ENCODE peak calls at places on chromosomes 12 and 14, in four cellular contexts. One of them, this sample, is unnamed.

GRCh38 chr12:18139254-18139653 is 49.3 kb upstream of the RERGL start:
- DNase-seq in ascending aorta: no peak
- DNase-seq in heart right ventricle: no peak
- DNase-seq in adrenal gland: no peak
- DNase-seq in this sample: no peak

GRCh38 chr14:85444685-85445084 is 85.3 kb upstream of the FLRT2 start:
- DNase-seq in ascending aorta: no peak
- DNase-seq in adrenal gland: peak; percentile 3
- DNase-seq in heart right ventricle: peak; percentile 19
- DNase-seq in this sample: no peak

GRCh38 chr12:85765443-85765842 is 70.8 kb downstream of the RASSF9 start:
- DNase-seq in ascending aorta: no peak
- DNase-seq in adrenal gland: peak; percentile 51
- DNase-seq in heart right ventricle: no peak
- DNase-seq in this sample: no peak

GRCh38 chr12:62640910-62641448 is 174.4 kb downstream of the MON2 start:
- DNase-seq in heart right ventricle: no peak
- DNase-seq in adrenal gland: no peak
- DNase-seq in ascending aorta: no peak
- DNase-seq in this sample: no peak

GRCh38 chr14:52649511-52649910 is 45.8 kb downstream of the ERO1A start:
- DNase-seq in heart right ventricle: no peak
- DNase-seq in ascending aorta: no peak
- DNase-seq in adrenal gland: no peak
- DNase-seq in this sample: no peak

GRCh38 chr12:74914378-74914777 is 295.3 kb downstream of the KCNC2 start:
- DNase-seq in adrenal gland: no peak
- DNase-seq in heart right ventricle: no peak
- DNase-seq in ascending aorta: no peak
- DNase-seq in this sample: no peak

GRCh38 chr12:6868211-6869048 is 1.1 kb downstream of the TPI1 start:
- DNase-seq in heart right ventricle: no peak
- DNase-seq in adrenal gland: no peak
- DNase-seq in ascending aorta: no peak
- DNase-seq in this sample: no peak

GRCh38 chr12:5200276-5201087 is 156.8 kb downstream of the KCNA5 start:
- DNase-seq in heart right ventricle: peak; percentile 33
- DNase-seq in ascending aorta: no peak
- DNase-seq in adrenal gland: peak; percentile 49
- DNase-seq in this sample: no peak

GRCh38 chr12:104358353-104359003 is 54.9 kb downstream of the EID3 start:
- DNase-seq in ascending aorta: no peak
- DNase-seq in heart right ventricle: peak; percentile 51
- DNase-seq in adrenal gland: peak; percentile 74
- DNase-seq in this sample: peak; percentile 36

GRCh38 chr12:125110641-125111360 is 45.6 kb downstream of the AACS start:
- DNase-seq in heart right ventricle: no peak
- DNase-seq in ascending aorta: no peak
- DNase-seq in adrenal gland: no peak
- DNase-seq in this sample: no peak

GRCh38 chr12:18919826-18920511 is 182.1 kb downstream of the CAPZA3 start:
- DNase-seq in adrenal gland: no peak
- DNase-seq in heart right ventricle: no peak
- DNase-seq in ascending aorta: no peak
- DNase-seq in this sample: no peak

GRCh38 chr14:61934385-61934784 is 172.2 kb downstream of the SNAPC1 start:
- DNase-seq in ascending aorta: no peak
- DNase-seq in adrenal gland: no peak
- DNase-seq in heart right ventricle: no peak
- DNase-seq in this sample: no peak

GRCh38 chr14:93042968-93043940 is 72.5 kb downstream of the ITPK1 start:
- DNase-seq in heart right ventricle: peak; percentile 72
- DNase-seq in ascending aorta: no peak
- DNase-seq in adrenal gland: peak; percentile 96
- DNase-seq in this sample: no peak

GRCh38 chr12:50234347-50234746 is 49.0 kb downstream of the LIMA1 start:
- DNase-seq in ascending aorta: no peak
- DNase-seq in heart right ventricle: no peak
- DNase-seq in adrenal gland: peak; percentile 64
- DNase-seq in this sample: no peak

GRCh38 chr12:42706331-42706730 is 116.8 kb upstream of the PRICKLE1 start:
- DNase-seq in ascending aorta: no peak
- DNase-seq in heart right ventricle: no peak
- DNase-seq in adrenal gland: no peak
- DNase-seq in this sample: no peak

GRCh38 chr12:38332814-38333213 is 16.2 kb downstream of the ALG10B start:
- DNase-seq in adrenal gland: no peak
- DNase-seq in heart right ventricle: no peak
- DNase-seq in ascending aorta: no peak
- DNase-seq in this sample: no peak

GRCh38 chr14:61145258-61145902 is 135.8 kb downstream of the TMEM30B start:
- DNase-seq in ascending aorta: no peak
- DNase-seq in heart right ventricle: peak; percentile 17
- DNase-seq in adrenal gland: no peak
- DNase-seq in this sample: no peak

GRCh38 chr12:62683724-62684501 is 217.3 kb downstream of the MON2 start:
- DNase-seq in ascending aorta: no peak
- DNase-seq in heart right ventricle: peak; percentile 66
- DNase-seq in adrenal gland: no peak
- DNase-seq in this sample: peak; percentile 50

GRCh38 chr12:55972045-55972843 is 1.6 kb upstream of the RAB5B start:
- DNase-seq in adrenal gland: peak; percentile 37
- DNase-seq in ascending aorta: no peak
- DNase-seq in heart right ventricle: no peak
- DNase-seq in this sample: no peak

GRCh38 chr14:65131176-65131765 is 29.0 kb upstream of the MAX start:
- DNase-seq in adrenal gland: no peak
- DNase-seq in heart right ventricle: no peak
- DNase-seq in ascending aorta: no peak
- DNase-seq in this sample: no peak

GRCh38 chr14:63406341-63406740 is 87.6 kb upstream of the GPHB5 start:
- DNase-seq in ascending aorta: no peak
- DNase-seq in adrenal gland: no peak
- DNase-seq in heart right ventricle: no peak
- DNase-seq in this sample: no peak

GRCh38 chr12:3928538-3929220 is 55.5 kb upstream of the PARP11 start:
- DNase-seq in ascending aorta: no peak
- DNase-seq in adrenal gland: no peak
- DNase-seq in heart right ventricle: no peak
- DNase-seq in this sample: no peak

GRCh38 chr12:88633312-88633711 is 53.0 kb upstream of the KITLG start:
- DNase-seq in adrenal gland: no peak
- DNase-seq in heart right ventricle: no peak
- DNase-seq in ascending aorta: no peak
- DNase-seq in this sample: no peak

GRCh38 chr14:80475074-80475473 is 263.8 kb upstream of the DIO2 start:
- DNase-seq in ascending aorta: no peak
- DNase-seq in heart right ventricle: no peak
- DNase-seq in adrenal gland: no peak
- DNase-seq in this sample: no peak

GRCh38 chr12:96766232-96766631 is 140.8 kb upstream of the NEDD1 start:
- DNase-seq in adrenal gland: no peak
- DNase-seq in heart right ventricle: no peak
- DNase-seq in ascending aorta: no peak
- DNase-seq in this sample: no peak

GRCh38 chr12:76410371-76410770 is 62.2 kb upstream of the BBS10 start:
- DNase-seq in ascending aorta: no peak
- DNase-seq in adrenal gland: no peak
- DNase-seq in heart right ventricle: no peak
- DNase-seq in this sample: no peak
- H3K27me3 ChIP-seq in ascending aorta: no peaks in the 10 kb centered on the region
- H3K27me3 ChIP-seq in adrenal gland: no peaks in the 10 kb centered on the region
- H3K27me3 ChIP-seq in heart right ventricle: no peaks in the 10 kb centered on the region
- H3K27me3 ChIP-seq in this sample: no peaks in the 10 kb centered on the region

DNA sequence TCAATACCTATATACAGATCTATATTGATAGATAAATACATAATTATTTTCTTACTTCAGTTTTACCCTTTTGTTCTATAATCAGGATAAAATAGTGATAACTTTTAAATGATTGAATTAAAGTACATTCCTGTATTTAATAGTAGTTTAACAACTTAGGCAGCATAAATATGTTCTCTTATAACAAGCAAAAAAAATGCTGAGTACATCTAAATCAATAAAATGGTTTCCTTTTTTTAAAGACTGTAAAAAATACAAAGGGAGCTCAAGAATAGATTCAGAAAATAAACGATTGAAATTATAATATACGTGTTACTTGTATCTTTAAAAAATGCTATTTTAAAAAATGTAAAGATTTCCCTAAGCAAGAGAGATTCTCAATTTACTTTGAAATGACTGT is 393.7 kb upstream of the TMEM132C start:
- DNase-seq in adrenal gland: no peak
- DNase-seq in heart right ventricle: no peak
- DNase-seq in ascending aorta: no peak
- DNase-seq in this sample: no peak
- H3K27me3 ChIP-seq in adrenal gland: no peaks in the 10 kb centered on the region
- H3K27me3 ChIP-seq in heart right ventricle: no peaks in the 10 kb centered on the region
- H3K27me3 ChIP-seq in ascending aorta: no peaks in the 10 kb centered on the region
- H3K27me3 ChIP-seq in this sample: no peaks in the 10 kb centered on the region

GRCh38 chr14:20347747-20348146 is 4.3 kb downstream of the PARP2 start:
- DNase-seq in adrenal gland: peak; percentile 82
- DNase-seq in heart right ventricle: no peak
- DNase-seq in ascending aorta: no peak
- DNase-seq in this sample: no peak

GRCh38 chr14:20345366-20345765 is 1.9 kb downstream of the PARP2 start:
- DNase-seq in ascending aorta: no peak
- DNase-seq in adrenal gland: no peak
- DNase-seq in heart right ventricle: no peak
- DNase-seq in this sample: no peak

GRCh38 chr14:20343092-20343854 is at the start of gene PARP2:
- DNase-seq in heart right ventricle: peak; percentile 97
- DNase-seq in ascending aorta: peak; percentile 90
- DNase-seq in adrenal gland: peak; percentile 98
- DNase-seq in this sample: peak; percentile 93

GRCh38 chr14:20346713-20347112 is 3.3 kb downstream of the PARP2 start:
- DNase-seq in adrenal gland: no peak
- DNase-seq in ascending aorta: no peak
- DNase-seq in heart right ventricle: no peak
- DNase-seq in this sample: no peak

GRCh38 chr14:20343855-20344205 is 395 bp downstream of the PARP2 start:
- DNase-seq in heart right ventricle: no peak
- DNase-seq in ascending aorta: no peak
- DNase-seq in adrenal gland: no peak
- DNase-seq in this sample: no peak
- H3K27me3 ChIP-seq in heart right ventricle: no peaks in the 10 kb centered on the region
- H3K27me3 ChIP-seq in ascending aorta: no peaks in the 10 kb centered on the region
- H3K27me3 ChIP-seq in adrenal gland: no peaks in the 10 kb centered on the region
- H3K27me3 ChIP-seq in this sample: no peaks in the 10 kb centered on the region

DNA sequence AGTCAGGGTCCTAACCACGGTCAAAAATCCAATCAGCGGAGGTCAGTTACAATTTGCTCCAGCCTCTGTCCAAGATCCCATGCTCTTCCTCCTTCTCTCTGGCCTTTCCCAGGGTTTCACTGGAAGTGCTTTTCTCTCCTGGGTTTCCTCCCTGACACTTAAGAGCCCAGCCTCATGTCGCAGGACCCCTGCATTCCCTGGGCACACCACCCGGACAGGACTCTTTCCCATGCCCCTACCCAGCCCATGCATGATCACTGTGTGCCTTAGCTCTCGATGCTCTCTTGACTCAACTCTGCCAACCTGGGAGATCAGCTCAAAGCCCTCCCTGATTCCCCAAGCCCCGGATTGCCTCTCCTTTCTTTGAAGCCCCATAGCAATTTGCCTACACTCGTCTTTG is 15.5 kb upstream of the TAC3 start:
- DNase-seq in heart right ventricle: no peak
- DNase-seq in ascending aorta: no peak
- DNase-seq in adrenal gland: no peak
- DNase-seq in this sample: no peak
- H3K27me3 ChIP-seq in heart right ventricle: peaks cover 3% of the 10 kb centered on the region
- H3K27me3 ChIP-seq in ascending aorta: no peaks in the 10 kb centered on the region
- H3K27me3 ChIP-seq in adrenal gland: no peaks in the 10 kb centered on the region
- H3K27me3 ChIP-seq in this sample: no peaks in the 10 kb centered on the region

GRCh38 chr14:70722418-70722817 is 80.7 kb downstream of the TTC9 start:
- DNase-seq in adrenal gland: no peak
- DNase-seq in ascending aorta: no peak
- DNase-seq in heart right ventricle: no peak
- DNase-seq in this sample: no peak
- H3K27me3 ChIP-seq in adrenal gland: no peaks in the 10 kb centered on the region
- H3K27me3 ChIP-seq in ascending aorta: no peaks in the 10 kb centered on the region
- H3K27me3 ChIP-seq in heart right ventricle: no peaks in the 10 kb centered on the region
- H3K27me3 ChIP-seq in this sample: no peaks in the 10 kb centered on the region

This sample was measured in tibial nerve.